ENCODE peak calls at places on chromosomes 5 and 9, in six cellular contexts. K, X, W, J, G and O are unnamed samples.

GRCh38 chr9:108552459-108553040 is 303.2 kb downstream of the ACTL7B start:
- DNase-seq in J (no peak), X (no peak), W (no peak), G (no peak), K (no peak), O (no peak)

GRCh38 chr5:55621218-55621617 is 86.5 kb upstream of the PLPP1 start:
- DNase-seq in G (no peak), J (no peak), K (no peak), W (no peak), X (peak; percentile 65), O (no peak)

GRCh38 chr9:92253656-92254055 is 39.8 kb downstream of the IARS1 start:
- DNase-seq in K (no peak), X (no peak), J (no peak), G (no peak), W (no peak), O (no peak)

GRCh38 chr5:179558912-179559279 is 8.5 kb downstream of the RUFY1 start:
- DNase-seq in G (no peak), K (no peak), J (no peak), W (no peak), X (peak; percentile 53), O (peak; percentile 46)

GRCh38 chr9:120856700-120857099 is 14.0 kb upstream of the PSMD5 start:
- DNase-seq in X (no peak), W (no peak), K (no peak), G (no peak), J (no peak), O (no peak)

GRCh38 chr9:87148391-87149237 is 201.3 kb upstream of the GAS1 start:
- DNase-seq in G (peak; percentile 92), W (peak; percentile 45), X (peak; percentile 77), K (no peak), J (no peak), O (peak; percentile 12)

GRCh38 chr5:151463137-151464029 is 16.0 kb downstream of the SLC36A1 start:
- DNase-seq in J (no peak), X (no peak), W (no peak), K (no peak), G (no peak), O (no peak)

GRCh38 chr5:147743686-147744332 is 38.7 kb downstream of the JAKMIP2 start:
- DNase-seq in K (no peak), X (peak; percentile 47), G (no peak), J (no peak), W (no peak), O (no peak)

GRCh38 chr9:128684325-128685021 is 4.5 kb upstream of the SET start:
- DNase-seq in J (peak; percentile 76), G (no peak), X (peak; percentile 83), W (peak; percentile 20), K (peak; percentile 58), O (peak; percentile 74)

GRCh38 chr5:86968311-86968753 is 299.4 kb upstream of the RASA1 start:
- DNase-seq in G (no peak), J (peak; percentile 25), W (peak; percentile 20), K (no peak), X (peak; percentile 74), O (peak; percentile 9)

GRCh38 chr5:150578781-150579461 is 61.5 kb upstream of the SYNPO start:
- DNase-seq in W (no peak), K (no peak), X (no peak), G (no peak), J (no peak), O (no peak)

GRCh38 chr9:17148324-17148723 is 13.5 kb downstream of the CNTLN start:
- DNase-seq in G (no peak), W (no peak), K (no peak), J (no peak), X (no peak), O (no peak)

GRCh38 chr9:133634024-133634691 is 2.0 kb upstream of the DBH start:
- DNase-seq in G (no peak), X (no peak), K (no peak), W (no peak), J (no peak), O (no peak)

GRCh38 chr5:82942083-82942881 is 134.9 kb downstream of the TMEM167A start:
- DNase-seq in J (no peak), K (no peak), X (no peak), W (no peak), G (no peak), O (no peak)

GRCh38 chr9:124282442-124283231 is 24.9 kb downstream of the NEK6 start:
- DNase-seq in J (no peak), X (peak; percentile 79), G (no peak), W (no peak), K (no peak), O (no peak)

GRCh38 chr5:57494104-57495098 is 11.8 kb upstream of the ACTBL2 start:
- DNase-seq in X (peak; percentile 99), K (no peak), W (peak; percentile 96), J (no peak), G (no peak), O (peak; percentile 84)

GRCh38 chr9:71250626-71251025 is 129.2 kb upstream of the TRPM3 start:
- DNase-seq in G (no peak), K (no peak), J (no peak), W (no peak), X (no peak), O (no peak)

GRCh38 chr9:37944266-37944650 is 40.3 kb upstream of the SLC25A51 start:
- DNase-seq in W (no peak), K (no peak), J (no peak), G (no peak), X (no peak), O (no peak)

GRCh38 chr9:15104826-15105420 is 194.7 kb upstream of the FREM1 start:
- DNase-seq in J (peak; percentile 52), X (peak; percentile 65), K (peak; percentile 6), G (no peak), W (no peak), O (peak; percentile 7)